ENCODE peak calls at places on chromosomes 6 and 20, in nine cellular contexts. K is mesendoderm, Q is prostate gland, N is lung, S is cardiac muscle cell, J is Peyer's patch, T is lower lobe of right lung, R is hepatocyte, Z is psoas muscle. E is an unnamed sample.
A peak's percentile ranks its signal among the peaks of the same experiment; 100 is the strongest.

GRCh38 chr6:111794300-111794699 is 79.0 kb downstream of the FYN start:
- DNase-seq in K (no peak), Q (no peak), N (no peak), S (no peak), J (no peak), T (no peak), R (no peak), Z (no peak), E (no peak)

GRCh38 chr20:12435254-12435653 is 517.6 kb downstream of the BTBD3 start:
- DNase-seq in K (no peak), Q (no peak), N (no peak), S (no peak), J (no peak), T (no peak), R (peak; percentile 48), Z (no peak), E (no peak)

GRCh38 chr6:13131935-13132661 is 196.2 kb downstream of the TBC1D7 start:
- DNase-seq in K (no peak), Q (no peak), N (no peak), S (no peak), J (no peak), T (no peak), R (no peak), Z (no peak), E (no peak)

GRCh38 chr20:36141310-36141709 is 13.2 kb upstream of the EPB41L1 start:
- DNase-seq in K (no peak), Q (no peak), N (no peak), S (no peak), J (no peak), T (no peak), R (no peak), Z (no peak), E (no peak)

GRCh38 chr6:77450924-77451323 is 12.4 kb downstream of the HTR1B start:
- DNase-seq in K (no peak), Q (no peak), N (no peak), S (no peak), J (no peak), T (no peak), R (no peak), Z (no peak), E (no peak)

GRCh38 chr6:167648506-167649278 is 178.0 kb upstream of the AFDN start:
- DNase-seq in K (no peak), Q (no peak), N (no peak), S (no peak), J (no peak), T (no peak), R (no peak), Z (no peak), E (no peak)

GRCh38 chr6:64270083-64270482 is 634.5 kb downstream of the PHF3 start:
- DNase-seq in K (no peak), Q (no peak), N (no peak), S (no peak), J (no peak), T (no peak), R (no peak), Z (no peak), E (no peak)

GRCh38 chr6:167904791-167905190 is 78.1 kb downstream of the AFDN start:
- DNase-seq in K (peak; percentile 57), Q (no peak), N (no peak), S (no peak), J (no peak), T (no peak), R (no peak), Z (no peak), E (no peak)

GRCh38 chr20:61263084-61263695 is 11.1 kb downstream of the CDH4 start:
- DNase-seq in K (peak; percentile 43), Q (no peak), N (no peak), S (no peak), J (no peak), T (no peak), R (peak; percentile 22), Z (no peak), E (no peak)

GRCh38 chr20:57747889-57748456 is 38.2 kb upstream of the PMEPA1 start:
- DNase-seq in K (no peak), Q (no peak), N (no peak), S (no peak), J (no peak), T (no peak), R (no peak), Z (no peak), E (peak; percentile 81)

GRCh38 chr20:57751411-57751810 is 41.6 kb upstream of the PMEPA1 start:
- DNase-seq in K (no peak), Q (no peak), N (no peak), S (no peak), J (no peak), T (no peak), R (no peak), Z (no peak), E (no peak)

GRCh38 chr20:57749861-57750260 is 40.0 kb upstream of the PMEPA1 start:
- DNase-seq in K (no peak), Q (no peak), N (peak; percentile 59), S (no peak), J (no peak), T (no peak), R (no peak), Z (no peak), E (no peak)

GRCh38 chr20:57748601-57749130 is 38.9 kb upstream of the PMEPA1 start:
- DNase-seq in K (peak; percentile 52), Q (peak; percentile 76), N (peak; percentile 68), S (peak; percentile 36), J (peak; percentile 71), T (peak; percentile 74), R (peak; percentile 75), Z (peak; percentile 84), E (peak; percentile 98)

GRCh38 chr20:57749131-57749690 is 39.4 kb upstream of the PMEPA1 start:
- DNase-seq in K (no peak), Q (no peak), N (no peak), S (no peak), J (no peak), T (peak; percentile 50), R (no peak), Z (no peak), E (no peak)
- H3K27ac ChIP-seq in K (no peak overlapping the region), Q (peak overlapping the region; percentile 82), N (peak overlapping the region; percentile 69), S (no peak overlapping the region), J (no peak overlapping the region), T (peak overlapping the region; percentile 74), R (no peak overlapping the region), Z (peak overlapping the region; percentile 63), E (peak overlapping the region; percentile 93)

GRCh38 chr6:20479075-20479871 is 55.0 kb upstream of the CDKAL1 start:
- DNase-seq in K (no peak), Q (no peak), N (no peak), S (no peak), J (no peak), T (no peak), R (no peak), Z (no peak), E (no peak)

GRCh38 chr6:20487669-20488375 is 46.4 kb upstream of the CDKAL1 start:
- DNase-seq in K (no peak), Q (no peak), N (no peak), S (no peak), J (no peak), T (no peak), R (no peak), Z (no peak), E (no peak)

GRCh38 chr6:20486641-20487040 is 47.6 kb upstream of the CDKAL1 start:
- DNase-seq in K (no peak), Q (no peak), N (no peak), S (no peak), J (no peak), T (no peak), R (no peak), Z (no peak), E (no peak)

GRCh38 chr6:20481281-20481680 is 53.0 kb upstream of the CDKAL1 start:
- DNase-seq in K (no peak), Q (no peak), N (no peak), S (no peak), J (no peak), T (no peak), R (no peak), Z (no peak), E (no peak)

GRCh38 chr6:20483902-20484497 is 50.3 kb upstream of the CDKAL1 start:
- DNase-seq in K (peak; percentile 51), Q (no peak), N (no peak), S (no peak), J (no peak), T (no peak), R (no peak), Z (no peak), E (no peak)
- H3K36me3 ChIP-seq in K (peaks cover 1% of the 10 kb centered on the region), Q (no peaks in the 10 kb centered on the region), N (peaks cover 8% of the 10 kb centered on the region), S (peaks cover 43% of the 10 kb centered on the region), J (peaks cover 13% of the 10 kb centered on the region), T (peaks cover 20% of the 10 kb centered on the region), R (no peaks in the 10 kb centered on the region), Z (no peaks in the 10 kb centered on the region), E (peaks cover 55% of the 10 kb centered on the region)

GRCh38 chr20:23146857-23147256 is 60.7 kb upstream of the CD93 start:
- DNase-seq in K (no peak), Q (no peak), N (no peak), S (no peak), J (peak; percentile 37), T (no peak), R (no peak), Z (no peak), E (peak; percentile 39)
- H3K27ac ChIP-seq in K (no peak overlapping the region), Q (no peak overlapping the region), N (no peak overlapping the region), S (no peak overlapping the region), J (peak overlapping the region; percentile 88), T (peak overlapping the region; percentile 82), R (peak overlapping the region; percentile 93), Z (peak overlapping the region; percentile 96), E (peak overlapping the region; percentile 90)

GRCh38 chr6:35081426-35081851 is 59.7 kb downstream of the TCP11 start:
- DNase-seq in K (no peak), Q (no peak), N (no peak), S (no peak), J (peak; percentile 45), T (no peak), R (no peak), Z (no peak), E (peak; percentile 21)
- H3K36me3 ChIP-seq in K (peaks cover 2% of the 10 kb centered on the region), Q (peaks cover 12% of the 10 kb centered on the region), N (peaks cover 87% of the 10 kb centered on the region), S (no peaks in the 10 kb centered on the region), J (peaks cover 98% of the 10 kb centered on the region), T (peaks cover 100% of the 10 kb centered on the region), R (no peaks in the 10 kb centered on the region), Z (no peaks in the 10 kb centered on the region), E (peaks cover 98% of the 10 kb centered on the region)

GRCh38 chr20:7742479-7742878 is 197.8 kb downstream of the HAO1 start:
- DNase-seq in K (no peak), Q (no peak), N (no peak), S (no peak), J (no peak), T (no peak), R (peak; percentile 29), Z (no peak), E (no peak)
- H3K27ac ChIP-seq in K (no peak overlapping the region), Q (no peak overlapping the region), N (no peak overlapping the region), S (no peak overlapping the region), J (no peak overlapping the region), T (no peak overlapping the region), R (no peak overlapping the region), Z (no peak overlapping the region), E (no peak overlapping the region)

GRCh38 chr6:36980876-36981619 is 4.9 kb downstream of the MTCH1 start:
- DNase-seq in K (peak; percentile 56), Q (no peak), N (no peak), S (no peak), J (no peak), T (no peak), R (no peak), Z (no peak), E (no peak)
- H3K36me3 ChIP-seq in K (peaks cover 17% of the 10 kb centered on the region), Q (peaks cover 23% of the 10 kb centered on the region), N (peaks cover 31% of the 10 kb centered on the region), S (peaks cover 12% of the 10 kb centered on the region), J (peaks cover 29% of the 10 kb centered on the region), T (peaks cover 53% of the 10 kb centered on the region), R (no peaks in the 10 kb centered on the region), Z (peaks cover 10% of the 10 kb centered on the region), E (peaks cover 28% of the 10 kb centered on the region)